ENCODE peak calls at places on chromosomes 5 and 9, in ten cellular contexts. K is H9; S is GM04503; Y is memory B cell; Q is T-helper 2 cell; X is CD4-positive, CD25-positive, alpha-beta regulatory T cell; Z is frontal cortex; I is OCI-LY7; F is ureter; G is GM12865. C is an unnamed sample.

GRCh38 chr5:134567651-134568338 is 42.3 kb downstream of the JADE2 start:
- DNase-seq in F (no peak), I (no peak), Z (no peak), Y (no peak), X (no peak), Q (no peak), S (peak), K (no peak), G (no peak), C (no peak)

GRCh38 chr5:82308997-82309670 is 31.0 kb upstream of the RPS23 start:
- DNase-seq in I (no peak), X (no peak), Y (no peak), K (no peak), Z (no peak), Q (no peak), G (no peak), F (no peak), S (no peak), C (no peak)

GRCh38 chr5:132180134-132180745 is 47.4 kb downstream of the P4HA2 start:
- DNase-seq in Z (peak), F (no peak), K (no peak), Q (no peak), I (peak), S (peak), X (peak), G (peak), Y (no peak), C (peak)

GRCh38 chr9:100600511-100601079 is 22.7 kb downstream of the CAVIN4 start:
- DNase-seq in X (no peak), I (no peak), S (no peak), F (no peak), G (no peak), K (no peak), Q (no peak), Z (no peak), Y (no peak), C (no peak)

GRCh38 chr5:81590498-81591384 is 160.2 kb downstream of the SSBP2 start:
- DNase-seq in I (no peak), K (no peak), Y (no peak), Q (no peak), X (no peak), F (no peak), S (no peak), Z (no peak), G (no peak), C (no peak)

GRCh38 chr5:151164687-151165392 is 7.3 kb upstream of the ANXA6 start:
- DNase-seq in S (no peak), Z (peak), G (peak), Q (peak), Y (peak), K (peak), X (peak), F (peak), I (peak), C (peak)

GRCh38 chr5:14728109-14728938 is 63.8 kb downstream of the OTULIN start:
- DNase-seq in K (peak), X (no peak), S (no peak), G (no peak), Z (peak), Q (no peak), F (no peak), I (no peak), Y (no peak), C (no peak)

GRCh38 chr5:124057161-124057814 is 545.3 kb downstream of the CSNK1G3 start:
- DNase-seq in G (peak), I (peak), K (no peak), S (no peak), Y (peak), X (no peak), Q (no peak), Z (no peak), F (peak), C (no peak)

GRCh38 chr5:75048457-75048953 is 3.9 kb downstream of the GCNT4 start:
- DNase-seq in Y (no peak), X (peak), G (peak), S (no peak), Z (no peak), Q (no peak), I (no peak), K (no peak), F (no peak), C (peak)

GRCh38 chr5:154221371-154221896 is 30.9 kb downstream of the GALNT10 start:
- DNase-seq in G (peak), Z (no peak), Q (peak), Y (no peak), S (peak), K (no peak), F (peak), X (peak), I (no peak), C (peak)

GRCh38 chr5:146213210-146213838 is 9.9 kb downstream of the RBM27 start:
- DNase-seq in Q (no peak), X (no peak), S (no peak), I (peak), K (no peak), Y (no peak), F (no peak), Z (no peak), G (no peak), C (peak)

GRCh38 chr9:91298304-91298703 is 63.4 kb downstream of the AUH start:
- DNase-seq in S (peak), K (no peak), G (no peak), Z (no peak), F (no peak), Q (no peak), I (no peak), Y (no peak), X (no peak), C (no peak)

GRCh38 chr5:173196133-173196952 is 38.7 kb downstream of the NKX2-5 start:
- DNase-seq in K (no peak), G (no peak), S (no peak), F (no peak), I (no peak), Q (no peak), Y (no peak), Z (no peak), X (no peak), C (no peak)

GRCh38 chr5:145637396-145637795 is 197.7 kb downstream of the PRELID2 start:
- DNase-seq in S (peak), K (no peak), Z (no peak), Q (no peak), I (no peak), F (no peak), Y (no peak), X (no peak), G (no peak), C (peak)

GRCh38 chr5:139407517-139407916 is 3.6 kb upstream of the SPATA24 start:
- DNase-seq in S (no peak), Y (no peak), Q (no peak), X (no peak), I (peak), G (no peak), Z (no peak), K (no peak), F (no peak), C (no peak)

GRCh38 chr9:110900917-110901316 is 137.4 kb downstream of the LPAR1 start:
- DNase-seq in Q (no peak), S (no peak), I (no peak), Y (no peak), Z (no peak), G (no peak), X (no peak), K (no peak), F (no peak), C (no peak)

GRCh38 chr9:133712221-133713100 is 25.7 kb downstream of the SARDH start:
- DNase-seq in Z (no peak), K (no peak), G (no peak), F (no peak), Q (no peak), S (no peak), I (no peak), Y (no peak), X (no peak), C (no peak)

GRCh38 chr9:136014928-136015633 is 53.9 kb upstream of the UBAC1 start:
- DNase-seq in X (no peak), I (no peak), Z (no peak), G (no peak), Y (no peak), Q (no peak), K (no peak), F (no peak), S (no peak), C (no peak)

GRCh38 chr5:179209359-179210150 is 135.7 kb downstream of the ADAMTS2 start:
- DNase-seq in Y (no peak), K (no peak), Z (no peak), F (no peak), G (no peak), S (peak), X (no peak), I (no peak), Q (no peak), C (peak)

GRCh38 chr5:151198861-151199260 is 25.0 kb downstream of the CCDC69 start:
- DNase-seq in I (no peak), S (no peak), Z (no peak), Y (no peak), K (no peak), G (no peak), Q (no peak), F (peak), X (no peak), C (no peak)

GRCh38 chr5:145568581-145568980 is 266.6 kb downstream of the PRELID2 start:
- DNase-seq in Q (no peak), F (no peak), X (no peak), S (no peak), Y (no peak), G (no peak), I (no peak), Z (no peak), K (no peak), C (no peak)

GRCh38 chr5:93578179-93578812 is 2.7 kb downstream of the NR2F1-AS1 start:
- DNase-seq in K (peak), Z (peak), F (no peak), S (no peak), Q (no peak), I (no peak), X (no peak), G (no peak), Y (no peak), C (no peak)

GRCh38 chr9:14383296-14383695 is 69.4 kb upstream of the NFIB start:
- DNase-seq in I (no peak), Q (no peak), K (no peak), F (no peak), X (no peak), Y (no peak), Z (no peak), S (no peak), G (no peak), C (no peak)

GRCh38 chr5:136004436-136004835 is 24.4 kb upstream of the TGFBI start:
- DNase-seq in S (peak), G (no peak), X (no peak), Q (no peak), I (no peak), Z (no peak), F (no peak), K (no peak), Y (no peak), C (no peak)

GRCh38 chr9:98468567-98469239 is 213.3 kb upstream of the TBC1D2 start:
- DNase-seq in K (no peak), Z (no peak), Q (no peak), Y (no peak), S (no peak), F (no peak), I (no peak), G (no peak), X (no peak), C (no peak)

GRCh38 chr9:1460143-1460769 is 410.1 kb downstream of the DMRT2 start:
- DNase-seq in K (no peak), I (peak), X (peak), S (no peak), G (peak), Y (no peak), Q (no peak), Z (no peak), F (no peak), C (no peak)

GRCh38 chr9:131773911-131774379 is 34.1 kb upstream of the RAPGEF1 start:
- DNase-seq in F (no peak), X (peak), Y (no peak), I (peak), S (no peak), K (peak), Z (peak), G (peak), Q (no peak), C (peak)

GRCh38 chr5:35198681-35199080 is 31.6 kb downstream of the PRLR start:
- DNase-seq in F (no peak), G (no peak), I (no peak), Y (no peak), X (no peak), S (peak), Z (no peak), Q (no peak), K (no peak), C (no peak)

GRCh38 chr5:52840286-52841050 is 52.8 kb downstream of the ITGA1 start:
- DNase-seq in Z (no peak), S (no peak), K (no peak), X (no peak), I (no peak), G (no peak), F (no peak), Y (no peak), Q (no peak), C (peak)

GRCh38 chr9:122144836-122145235 is 14.7 kb downstream of the NDUFA8 start:
- DNase-seq in S (no peak), X (peak), Z (no peak), I (peak), Q (no peak), Y (no peak), G (no peak), K (no peak), F (no peak), C (no peak)

GRCh38 chr9:115289757-115290208 is 171.8 kb upstream of the TNC start:
- DNase-seq in I (no peak), X (no peak), Q (no peak), K (no peak), Z (no peak), G (no peak), F (no peak), Y (no peak), S (no peak), C (peak)

GRCh38 chr5:160245506-160246100 is 16.3 kb downstream of the FABP6 start:
- DNase-seq in K (no peak), I (no peak), G (no peak), Y (no peak), Z (no peak), S (no peak), X (no peak), Q (no peak), F (no peak), C (no peak)

GRCh38 chr5:77852514-77853352 is 76.6 kb upstream of the TBCA start:
- DNase-seq in X (peak), F (peak), Q (peak), I (no peak), G (peak), Z (peak), K (peak), Y (peak), S (peak), C (peak)

GRCh38 chr5:35736280-35736679 is 118.6 kb downstream of the SPEF2 start:
- DNase-seq in X (no peak), F (no peak), I (no peak), Y (no peak), K (no peak), S (no peak), Q (no peak), G (peak), Z (no peak), C (no peak)